ENCODE peak calls at places on chromosomes 7 and 10, in six cellular contexts. One of them, this sample, is unnamed.

GRCh38 chr7:127710635-127711034 is 58.6 kb downstream of the SND1 start:
- DNase-seq in fibroblast of lung: no peak
- DNase-seq in adrenal gland: no peak
- DNase-seq in fibroblast of mammary gland: no peak
- DNase-seq in H9: no peak
- DNase-seq in colonic mucosa: no peak
- DNase-seq in this sample: no peak

GRCh38 chr10:5560844-5561703 is 36.3 kb downstream of the CALML3 start:
- DNase-seq in fibroblast of lung: no peak
- DNase-seq in adrenal gland: no peak
- DNase-seq in colonic mucosa: no peak
- DNase-seq in fibroblast of mammary gland: no peak
- DNase-seq in H9: no peak
- DNase-seq in this sample: no peak

GRCh38 chr10:93198401-93199175 is 124.9 kb downstream of the CYP26A1 start:
- DNase-seq in fibroblast of lung: peak
- DNase-seq in colonic mucosa: no peak
- DNase-seq in adrenal gland: no peak
- DNase-seq in fibroblast of mammary gland: peak
- DNase-seq in H9: no peak
- DNase-seq in this sample: no peak

GRCh38 chr7:117212969-117213877 is 109.6 kb downstream of the WNT2 start:
- DNase-seq in adrenal gland: peak
- DNase-seq in fibroblast of mammary gland: peak
- DNase-seq in fibroblast of lung: peak
- DNase-seq in colonic mucosa: peak
- DNase-seq in H9: peak
- DNase-seq in this sample: peak

GRCh38 chr7:137992042-137992737 is 9.7 kb downstream of the CREB3L2 start:
- DNase-seq in fibroblast of mammary gland: peak
- DNase-seq in H9: no peak
- DNase-seq in adrenal gland: no peak
- DNase-seq in colonic mucosa: no peak
- DNase-seq in fibroblast of lung: peak
- DNase-seq in this sample: no peak

GRCh38 chr10:13716161-13717071 is 129.7 kb downstream of the PRPF18 start:
- DNase-seq in H9: no peak
- DNase-seq in fibroblast of mammary gland: peak
- DNase-seq in colonic mucosa: no peak
- DNase-seq in fibroblast of lung: peak
- DNase-seq in adrenal gland: no peak
- DNase-seq in this sample: no peak

GRCh38 chr7:82605247-82605864 is 161.8 kb upstream of the CACNA2D1 start:
- DNase-seq in H9: no peak
- DNase-seq in fibroblast of lung: peak
- DNase-seq in colonic mucosa: no peak
- DNase-seq in fibroblast of mammary gland: peak
- DNase-seq in adrenal gland: peak
- DNase-seq in this sample: peak

GRCh38 chr7:117216010-117216409 is 106.8 kb downstream of the WNT2 start:
- DNase-seq in colonic mucosa: no peak
- DNase-seq in H9: no peak
- DNase-seq in adrenal gland: no peak
- DNase-seq in fibroblast of mammary gland: no peak
- DNase-seq in fibroblast of lung: no peak
- DNase-seq in this sample: no peak

GRCh38 chr7:108589874-108590273 is 20.2 kb downstream of the DNAJB9 start:
- DNase-seq in adrenal gland: no peak
- DNase-seq in H9: no peak
- DNase-seq in colonic mucosa: no peak
- DNase-seq in fibroblast of lung: no peak
- DNase-seq in fibroblast of mammary gland: no peak
- DNase-seq in this sample: no peak

GRCh38 chr10:43236176-43236850 is 30.6 kb downstream of the RASGEF1A start:
- DNase-seq in fibroblast of lung: no peak
- DNase-seq in colonic mucosa: no peak
- DNase-seq in adrenal gland: peak
- DNase-seq in H9: no peak
- DNase-seq in fibroblast of mammary gland: no peak
- DNase-seq in this sample: no peak

GRCh38 chr7:97145068-97145467 is 27.6 kb downstream of the SDHAF3 start:
- DNase-seq in adrenal gland: no peak
- DNase-seq in fibroblast of lung: peak
- DNase-seq in fibroblast of mammary gland: peak
- DNase-seq in H9: no peak
- DNase-seq in colonic mucosa: no peak
- DNase-seq in this sample: no peak

GRCh38 chr7:74203157-74203556 is 6.6 kb upstream of the LAT2 start:
- DNase-seq in fibroblast of mammary gland: peak
- DNase-seq in H9: peak
- DNase-seq in adrenal gland: no peak
- DNase-seq in colonic mucosa: peak
- DNase-seq in fibroblast of lung: peak
- DNase-seq in this sample: no peak

GRCh38 chr10:133544506-133544905 is 17.3 kb downstream of the CYP2E1 start:
- DNase-seq in fibroblast of mammary gland: no peak
- DNase-seq in H9: no peak
- DNase-seq in fibroblast of lung: no peak
- DNase-seq in adrenal gland: no peak
- DNase-seq in colonic mucosa: no peak
- DNase-seq in this sample: no peak

GRCh38 chr10:72308320-72308987 is 34.7 kb downstream of the DDIT4 start:
- DNase-seq in fibroblast of mammary gland: peak
- DNase-seq in colonic mucosa: peak
- DNase-seq in fibroblast of lung: peak
- DNase-seq in adrenal gland: peak
- DNase-seq in H9: no peak
- DNase-seq in this sample: peak

GRCh38 chr7:2278026-2278425 is 36.0 kb downstream of the NUDT1 start:
- DNase-seq in fibroblast of lung: no peak
- DNase-seq in colonic mucosa: no peak
- DNase-seq in adrenal gland: no peak
- DNase-seq in H9: no peak
- DNase-seq in fibroblast of mammary gland: no peak
- DNase-seq in this sample: no peak

GRCh38 chr7:112133328-112133727 is 72.9 kb downstream of the DOCK4 start:
- DNase-seq in adrenal gland: no peak
- DNase-seq in fibroblast of mammary gland: no peak
- DNase-seq in fibroblast of lung: no peak
- DNase-seq in H9: no peak
- DNase-seq in colonic mucosa: no peak
- DNase-seq in this sample: no peak

GRCh38 chr7:38502289-38502688 is 128.9 kb downstream of the AMPH start:
- DNase-seq in fibroblast of lung: no peak
- DNase-seq in adrenal gland: no peak
- DNase-seq in fibroblast of mammary gland: no peak
- DNase-seq in H9: no peak
- DNase-seq in colonic mucosa: no peak
- DNase-seq in this sample: no peak

GRCh38 chr7:144908324-144908723 is 72.5 kb upstream of the TPK1 start:
- DNase-seq in colonic mucosa: no peak
- DNase-seq in H9: no peak
- DNase-seq in fibroblast of lung: no peak
- DNase-seq in fibroblast of mammary gland: no peak
- DNase-seq in adrenal gland: no peak
- DNase-seq in this sample: no peak

GRCh38 chr7:115850774-115851173 is 179.8 kb downstream of the TFEC start:
- DNase-seq in colonic mucosa: no peak
- DNase-seq in fibroblast of lung: no peak
- DNase-seq in H9: no peak
- DNase-seq in adrenal gland: no peak
- DNase-seq in fibroblast of mammary gland: no peak
- DNase-seq in this sample: no peak

DNA sequence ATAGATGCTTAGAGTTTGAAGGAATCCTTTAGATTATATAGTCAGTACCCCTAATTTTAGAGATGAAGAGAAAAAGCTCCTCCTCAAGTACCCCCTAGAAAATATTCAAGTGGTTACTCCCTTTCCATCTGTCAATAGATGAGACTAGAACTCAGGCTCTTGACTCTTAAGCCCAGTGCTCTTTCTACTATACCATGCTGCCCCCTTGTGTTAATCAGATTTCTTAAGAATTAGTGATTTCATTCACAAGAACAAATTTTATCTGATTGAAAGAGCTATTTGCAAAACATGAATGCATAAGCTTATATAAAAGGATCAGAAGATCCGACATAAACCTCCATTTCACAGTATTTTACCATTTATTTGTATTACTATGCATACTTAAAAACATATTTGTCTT is 179.3 kb downstream of the TFEC start:
- DNase-seq in fibroblast of mammary gland: peak
- DNase-seq in colonic mucosa: no peak
- DNase-seq in fibroblast of lung: peak
- DNase-seq in adrenal gland: no peak
- DNase-seq in H9: no peak
- DNase-seq in this sample: no peak
- TF ChIP-seq CTCF in fibroblast of mammary gland: peak
- TF ChIP-seq CTCF in colonic mucosa: peak
- TF ChIP-seq CTCF in fibroblast of lung: peak
- TF ChIP-seq CTCF in adrenal gland: no peak
- TF ChIP-seq CTCF in H9: peak
- TF ChIP-seq CTCF in this sample: no peak

GRCh38 chr10:4020651-4021050 is 235.6 kb upstream of the KLF6 start:
- DNase-seq in fibroblast of lung: no peak
- DNase-seq in fibroblast of mammary gland: no peak
- DNase-seq in colonic mucosa: no peak
- DNase-seq in adrenal gland: no peak
- DNase-seq in H9: no peak
- DNase-seq in this sample: no peak

GRCh38 chr10:4016214-4016740 is 231.3 kb upstream of the KLF6 start:
- DNase-seq in H9: no peak
- DNase-seq in fibroblast of mammary gland: no peak
- DNase-seq in adrenal gland: no peak
- DNase-seq in fibroblast of lung: no peak
- DNase-seq in colonic mucosa: peak
- DNase-seq in this sample: no peak

GRCh38 chr10:4017336-4017735 is 232.3 kb upstream of the KLF6 start:
- DNase-seq in fibroblast of lung: no peak
- DNase-seq in fibroblast of mammary gland: no peak
- DNase-seq in H9: no peak
- DNase-seq in adrenal gland: no peak
- DNase-seq in colonic mucosa: no peak
- DNase-seq in this sample: no peak

GRCh38 chr10:4022473-4022872 is 237.5 kb upstream of the KLF6 start:
- DNase-seq in adrenal gland: no peak
- DNase-seq in colonic mucosa: no peak
- DNase-seq in H9: no peak
- DNase-seq in fibroblast of mammary gland: peak
- DNase-seq in fibroblast of lung: peak
- DNase-seq in this sample: no peak

GRCh38 chr10:4018054-4018511 is 233.1 kb upstream of the KLF6 start:
- DNase-seq in colonic mucosa: no peak
- DNase-seq in fibroblast of mammary gland: peak
- DNase-seq in H9: no peak
- DNase-seq in adrenal gland: no peak
- DNase-seq in fibroblast of lung: no peak
- DNase-seq in this sample: peak
- TF ChIP-seq CTCF in colonic mucosa: no peak
- TF ChIP-seq CTCF in fibroblast of mammary gland: no peak
- TF ChIP-seq CTCF in H9: no peak
- TF ChIP-seq CTCF in adrenal gland: no peak
- TF ChIP-seq CTCF in fibroblast of lung: no peak
- TF ChIP-seq CTCF in this sample: no peak

GRCh38 chr7:140915948-140916555 is 8.7 kb downstream of the BRAF start:
- DNase-seq in fibroblast of mammary gland: no peak
- DNase-seq in H9: no peak
- DNase-seq in adrenal gland: no peak
- DNase-seq in fibroblast of lung: no peak
- DNase-seq in colonic mucosa: no peak
- DNase-seq in this sample: no peak

GRCh38 chr7:140918236-140918635 is 6.5 kb downstream of the BRAF start:
- DNase-seq in fibroblast of lung: no peak
- DNase-seq in colonic mucosa: no peak
- DNase-seq in fibroblast of mammary gland: no peak
- DNase-seq in H9: no peak
- DNase-seq in adrenal gland: no peak
- DNase-seq in this sample: no peak

GRCh38 chr7:140920745-140921144 is 4.0 kb downstream of the BRAF start:
- DNase-seq in H9: no peak
- DNase-seq in fibroblast of lung: no peak
- DNase-seq in adrenal gland: no peak
- DNase-seq in fibroblast of mammary gland: no peak
- DNase-seq in colonic mucosa: no peak
- DNase-seq in this sample: no peak

GRCh38 chr7:140911746-140912145 is 13.0 kb downstream of the BRAF start:
- DNase-seq in fibroblast of lung: no peak
- DNase-seq in fibroblast of mammary gland: peak
- DNase-seq in H9: no peak
- DNase-seq in adrenal gland: no peak
- DNase-seq in colonic mucosa: no peak
- DNase-seq in this sample: no peak

DNA sequence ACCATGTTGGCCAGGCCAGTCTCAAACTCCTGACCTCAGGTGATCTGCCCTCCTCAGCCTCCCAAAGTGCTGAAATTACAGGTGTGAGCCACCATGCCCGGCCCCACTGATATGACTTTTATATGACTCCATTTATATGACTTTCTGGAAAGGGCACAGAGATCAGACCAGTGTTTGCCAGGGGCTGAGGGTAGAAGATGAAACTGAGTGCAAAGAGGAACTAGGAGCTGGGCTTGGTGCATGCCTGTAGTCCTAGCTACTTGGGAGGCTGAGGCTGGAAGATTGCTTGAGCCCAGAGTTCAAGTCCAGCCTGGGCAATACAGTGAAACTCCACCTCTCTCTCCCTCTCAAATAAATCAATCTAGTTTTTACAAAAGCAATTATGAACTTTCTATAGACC is 7.5 kb downstream of the BRAF start:
- DNase-seq in fibroblast of lung: no peak
- DNase-seq in fibroblast of mammary gland: no peak
- DNase-seq in H9: no peak
- DNase-seq in colonic mucosa: no peak
- DNase-seq in adrenal gland: no peak
- DNase-seq in this sample: no peak
- TF ChIP-seq CTCF in fibroblast of lung: no peak
- TF ChIP-seq CTCF in fibroblast of mammary gland: no peak
- TF ChIP-seq CTCF in H9: no peak
- TF ChIP-seq CTCF in colonic mucosa: no peak
- TF ChIP-seq CTCF in adrenal gland: no peak
- TF ChIP-seq CTCF in this sample: no peak

GRCh38 chr7:22654836-22655235 is 72.2 kb upstream of the IL6 start:
- DNase-seq in colonic mucosa: no peak
- DNase-seq in adrenal gland: no peak
- DNase-seq in fibroblast of lung: no peak
- DNase-seq in H9: no peak
- DNase-seq in fibroblast of mammary gland: no peak
- DNase-seq in this sample: no peak

GRCh38 chr7:22658031-22658430 is 69.0 kb upstream of the IL6 start:
- DNase-seq in colonic mucosa: no peak
- DNase-seq in adrenal gland: no peak
- DNase-seq in H9: no peak
- DNase-seq in fibroblast of lung: no peak
- DNase-seq in fibroblast of mammary gland: peak
- DNase-seq in this sample: no peak

GRCh38 chr7:22655781-22656180 is 71.2 kb upstream of the IL6 start:
- DNase-seq in fibroblast of mammary gland: no peak
- DNase-seq in fibroblast of lung: no peak
- DNase-seq in colonic mucosa: no peak
- DNase-seq in H9: no peak
- DNase-seq in adrenal gland: no peak
- DNase-seq in this sample: no peak

GRCh38 chr7:22659741-22660140 is 67.3 kb upstream of the IL6 start:
- DNase-seq in adrenal gland: no peak
- DNase-seq in fibroblast of mammary gland: no peak
- DNase-seq in fibroblast of lung: no peak
- DNase-seq in H9: no peak
- DNase-seq in colonic mucosa: no peak
- DNase-seq in this sample: no peak

GRCh38 chr7:22657479-22657878 is 69.5 kb upstream of the IL6 start:
- DNase-seq in adrenal gland: no peak
- DNase-seq in fibroblast of lung: peak
- DNase-seq in fibroblast of mammary gland: no peak
- DNase-seq in colonic mucosa: no peak
- DNase-seq in H9: no peak
- DNase-seq in this sample: no peak
- TF ChIP-seq CTCF in adrenal gland: no peak
- TF ChIP-seq CTCF in fibroblast of lung: peak
- TF ChIP-seq CTCF in fibroblast of mammary gland: peak
- TF ChIP-seq CTCF in colonic mucosa: no peak
- TF ChIP-seq CTCF in H9: no peak
- TF ChIP-seq CTCF in this sample: no peak

This sample was measured in activated CD8-positive, alpha-beta T cell treated with anti-CD3 and anti-CD28 coated beads for 36 hours.